ENCODE peak calls at places on chromosome 5, in six cellular contexts. One of them, this sample, is unnamed.

GRCh38 chr5:76579166-76579765 is 43.9 kb downstream of the F2RL2 start:
- DNase-seq in fibroblast of lung: peak; percentile 26
- DNase-seq in H1: no peak
- DNase-seq in SK-N-SH: no peak
- DNase-seq in mesendoderm: no peak
- DNase-seq in mammary epithelial cell: peak; percentile 76
- DNase-seq in this sample: no peak

GRCh38 chr5:9869616-9870288 is 239.6 kb upstream of the TAS2R1 start:
- DNase-seq in fibroblast of lung: peak; percentile 56
- DNase-seq in H1: no peak
- DNase-seq in SK-N-SH: no peak
- DNase-seq in mesendoderm: no peak
- DNase-seq in mammary epithelial cell: peak; percentile 77
- DNase-seq in this sample: no peak

GRCh38 chr5:157965040-157965439 is 106.1 kb upstream of the CLINT1 start:
- DNase-seq in fibroblast of lung: no peak
- DNase-seq in H1: no peak
- DNase-seq in SK-N-SH: no peak
- DNase-seq in mesendoderm: peak; percentile 63
- DNase-seq in mammary epithelial cell: no peak
- DNase-seq in this sample: peak; percentile 45

GRCh38 chr5:11912-12311 is 80.1 kb upstream of the PLEKHG4B start:
- DNase-seq in fibroblast of lung: peak; percentile 14
- DNase-seq in H1: no peak
- DNase-seq in SK-N-SH: no peak
- DNase-seq in mesendoderm: peak; percentile 22
- DNase-seq in mammary epithelial cell: no peak
- DNase-seq in this sample: no peak

GRCh38 chr5:116084231-116084630 is 594 bp upstream of the COMMD10 start:
- DNase-seq in fibroblast of lung: peak; percentile 39
- DNase-seq in H1: no peak
- DNase-seq in SK-N-SH: peak; percentile 52
- DNase-seq in mesendoderm: peak; percentile 34
- DNase-seq in mammary epithelial cell: peak; percentile 33
- DNase-seq in this sample: no peak

GRCh38 chr5:40383719-40384651 is 295.7 kb upstream of the PTGER4 start:
- DNase-seq in fibroblast of lung: peak; percentile 58
- DNase-seq in H1: no peak
- DNase-seq in SK-N-SH: no peak
- DNase-seq in mesendoderm: peak; percentile 66
- DNase-seq in mammary epithelial cell: peak; percentile 69
- DNase-seq in this sample: no peak

GRCh38 chr5:180802325-180803180 is at the start of gene MGAT1:
- DNase-seq in fibroblast of lung: peak; percentile 88
- DNase-seq in H1: peak; percentile 90
- DNase-seq in SK-N-SH: peak; percentile 98
- DNase-seq in mesendoderm: peak; percentile 77
- DNase-seq in mammary epithelial cell: peak; percentile 66
- DNase-seq in this sample: peak; percentile 91

GRCh38 chr5:14011089-14012004 is 66.9 kb upstream of the DNAH5 start:
- DNase-seq in fibroblast of lung: peak; percentile 87
- DNase-seq in H1: peak; percentile 94
- DNase-seq in SK-N-SH: peak; percentile 93
- DNase-seq in mesendoderm: peak; percentile 97
- DNase-seq in mammary epithelial cell: peak; percentile 90
- DNase-seq in this sample: peak; percentile 97

GRCh38 chr5:121384359-121384758 is 467.3 kb upstream of the FTMT start:
- DNase-seq in fibroblast of lung: no peak
- DNase-seq in H1: no peak
- DNase-seq in SK-N-SH: no peak
- DNase-seq in mesendoderm: peak; percentile 7
- DNase-seq in mammary epithelial cell: no peak
- DNase-seq in this sample: peak; percentile 63

GRCh38 chr5:179404321-179405053 is 59.2 kb upstream of the ADAMTS2 start:
- DNase-seq in fibroblast of lung: peak; percentile 52
- DNase-seq in H1: peak; percentile 29
- DNase-seq in SK-N-SH: peak; percentile 62
- DNase-seq in mesendoderm: no peak
- DNase-seq in mammary epithelial cell: no peak
- DNase-seq in this sample: peak; percentile 33

GRCh38 chr5:124812771-124813358 is 66.4 kb upstream of the ZNF608 start:
- DNase-seq in fibroblast of lung: no peak
- DNase-seq in H1: no peak
- DNase-seq in SK-N-SH: no peak
- DNase-seq in mesendoderm: no peak
- DNase-seq in mammary epithelial cell: no peak
- DNase-seq in this sample: no peak

GRCh38 chr5:89204766-89205165 is 321.8 kb upstream of the MEF2C start:
- DNase-seq in fibroblast of lung: peak; percentile 40
- DNase-seq in H1: no peak
- DNase-seq in SK-N-SH: no peak
- DNase-seq in mesendoderm: no peak
- DNase-seq in mammary epithelial cell: no peak
- DNase-seq in this sample: no peak

GRCh38 chr5:123047706-123048105 is 11.2 kb upstream of the PPIC start:
- DNase-seq in fibroblast of lung: peak; percentile 63
- DNase-seq in H1: no peak
- DNase-seq in SK-N-SH: no peak
- DNase-seq in mesendoderm: no peak
- DNase-seq in mammary epithelial cell: no peak
- DNase-seq in this sample: no peak

GRCh38 chr5:61052870-61053269 is 107.9 kb downstream of the NDUFAF2 start:
- DNase-seq in fibroblast of lung: peak; percentile 84
- DNase-seq in H1: no peak
- DNase-seq in SK-N-SH: no peak
- DNase-seq in mesendoderm: peak; percentile 74
- DNase-seq in mammary epithelial cell: peak; percentile 93
- DNase-seq in this sample: no peak

GRCh38 chr5:139468421-139468931 is 2.3 kb upstream of the SMIM33 start:
- DNase-seq in fibroblast of lung: no peak
- DNase-seq in H1: no peak
- DNase-seq in SK-N-SH: no peak
- DNase-seq in mesendoderm: peak; percentile 64
- DNase-seq in mammary epithelial cell: no peak
- DNase-seq in this sample: peak; percentile 84

GRCh38 chr5:95555553-95555952 is 652 bp downstream of the ARSK start:
- DNase-seq in fibroblast of lung: no peak
- DNase-seq in H1: no peak
- DNase-seq in SK-N-SH: no peak
- DNase-seq in mesendoderm: no peak
- DNase-seq in mammary epithelial cell: no peak
- DNase-seq in this sample: no peak

GRCh38 chr5:102772273-102772672 is 17.2 kb downstream of the PAM start:
- DNase-seq in fibroblast of lung: no peak
- DNase-seq in H1: no peak
- DNase-seq in SK-N-SH: no peak
- DNase-seq in mesendoderm: no peak
- DNase-seq in mammary epithelial cell: no peak
- DNase-seq in this sample: no peak

GRCh38 chr5:180649297-180650039 is at the start of gene FLT4:
- DNase-seq in fibroblast of lung: no peak
- DNase-seq in H1: peak; percentile 74
- DNase-seq in SK-N-SH: peak; percentile 54
- DNase-seq in mesendoderm: no peak
- DNase-seq in mammary epithelial cell: no peak
- DNase-seq in this sample: peak; percentile 69

GRCh38 chr5:61334224-61335196 is 2.5 kb downstream of the ZSWIM6 start:
- DNase-seq in fibroblast of lung: peak; percentile 70
- DNase-seq in H1: no peak
- DNase-seq in SK-N-SH: peak; percentile 27
- DNase-seq in mesendoderm: peak; percentile 73
- DNase-seq in mammary epithelial cell: no peak
- DNase-seq in this sample: peak; percentile 48

GRCh38 chr5:96562614-96563013 is 99.6 kb upstream of the CAST start:
- DNase-seq in fibroblast of lung: no peak
- DNase-seq in H1: no peak
- DNase-seq in SK-N-SH: no peak
- DNase-seq in mesendoderm: no peak
- DNase-seq in mammary epithelial cell: no peak
- DNase-seq in this sample: no peak

GRCh38 chr5:43396762-43397304 is 15.4 kb downstream of the CCL28 start:
- DNase-seq in fibroblast of lung: peak; percentile 30
- DNase-seq in H1: no peak
- DNase-seq in SK-N-SH: peak; percentile 53
- DNase-seq in mesendoderm: no peak
- DNase-seq in mammary epithelial cell: peak; percentile 60
- DNase-seq in this sample: no peak

DNA sequence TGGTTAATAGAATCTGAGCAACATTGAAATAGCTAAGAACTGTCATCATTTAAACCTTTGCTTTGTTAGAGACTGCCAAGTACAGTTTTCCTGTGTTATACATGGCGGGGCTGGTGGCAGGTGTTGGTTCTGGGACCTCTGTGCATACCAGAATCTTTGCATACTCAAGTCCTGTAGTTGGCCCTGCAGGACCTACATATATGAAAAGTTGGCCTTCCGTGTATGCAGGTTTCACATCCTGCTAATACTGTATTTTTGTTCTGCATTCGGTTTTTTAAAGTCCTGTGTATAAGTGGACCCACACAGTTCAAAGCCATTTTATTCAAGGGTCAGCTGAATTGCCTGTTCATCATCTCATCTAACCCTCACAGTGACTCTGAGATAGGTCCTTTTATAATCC is 36.4 kb downstream of the LARP1 start:
- DNase-seq in fibroblast of lung: no peak
- DNase-seq in H1: no peak
- DNase-seq in SK-N-SH: no peak
- DNase-seq in mesendoderm: no peak
- DNase-seq in mammary epithelial cell: no peak
- DNase-seq in this sample: no peak
- H3K9ac ChIP-seq in fibroblast of lung: no peak overlapping the region
- H3K9ac ChIP-seq in H1: no peak overlapping the region
- H3K9ac ChIP-seq in SK-N-SH: no peak overlapping the region
- H3K9ac ChIP-seq in mesendoderm: no peak overlapping the region
- H3K9ac ChIP-seq in mammary epithelial cell: no peak overlapping the region
- H3K9ac ChIP-seq in this sample: no peak overlapping the region

DNA sequence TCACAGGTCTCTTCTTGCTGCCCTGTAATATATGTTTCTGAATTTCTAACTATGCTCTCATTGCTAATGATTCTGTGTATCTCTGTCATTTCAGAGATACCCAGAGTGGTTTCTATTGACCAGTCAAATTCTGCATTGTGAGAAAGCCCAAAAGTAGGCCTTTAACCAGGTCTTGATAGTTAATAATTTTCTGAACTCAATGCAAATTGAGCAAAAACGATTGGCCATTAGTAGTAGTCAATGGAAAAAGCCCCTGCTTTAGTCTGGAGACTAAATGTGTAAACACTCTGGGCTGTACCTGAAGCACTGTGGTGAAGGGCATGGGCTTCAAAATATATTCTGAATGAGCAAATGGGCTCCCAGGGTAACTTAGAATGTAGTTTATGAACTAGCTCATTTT is 307.6 kb downstream of the ARL15 start:
- DNase-seq in fibroblast of lung: no peak
- DNase-seq in H1: no peak
- DNase-seq in SK-N-SH: no peak
- DNase-seq in mesendoderm: no peak
- DNase-seq in mammary epithelial cell: no peak
- DNase-seq in this sample: no peak
- H3K4me3 ChIP-seq in fibroblast of lung: no peak overlapping the region
- H3K4me3 ChIP-seq in H1: no peak overlapping the region
- H3K4me3 ChIP-seq in SK-N-SH: no peak overlapping the region
- H3K4me3 ChIP-seq in mesendoderm: no peak overlapping the region
- H3K4me3 ChIP-seq in mammary epithelial cell: no peak overlapping the region
- H3K4me3 ChIP-seq in this sample: no peak overlapping the region

DNA sequence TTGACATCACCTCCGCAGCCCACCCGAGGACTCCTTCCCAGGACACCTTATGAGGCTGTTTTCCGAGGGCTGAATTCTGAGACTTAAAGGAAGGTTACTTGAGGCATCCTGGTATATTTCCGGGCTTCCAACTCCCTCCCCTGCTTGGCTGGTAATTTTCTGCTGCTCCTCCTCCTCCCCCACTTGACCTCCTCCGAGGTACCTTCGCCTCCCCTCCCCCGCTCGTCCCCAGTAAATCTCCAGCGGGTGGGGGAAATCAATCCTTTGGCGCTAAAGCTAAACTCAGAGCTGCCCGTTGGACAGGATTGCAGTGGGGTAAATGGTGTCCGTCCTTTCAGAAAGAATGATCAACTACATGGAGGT is 4.9 kb upstream of the ISL1 start:
- DNase-seq in fibroblast of lung: no peak
- DNase-seq in H1: no peak
- DNase-seq in SK-N-SH: peak; percentile 58
- DNase-seq in mesendoderm: peak; percentile 76
- DNase-seq in mammary epithelial cell: no peak
- DNase-seq in this sample: peak; percentile 78
- H3K27me3 ChIP-seq in fibroblast of lung: peaks cover 17% of the 10 kb centered on the region
- H3K27me3 ChIP-seq in H1: peaks cover 83% of the 10 kb centered on the region
- H3K27me3 ChIP-seq in SK-N-SH: no peaks in the 10 kb centered on the region
- H3K27me3 ChIP-seq in mesendoderm: peaks cover 16% of the 10 kb centered on the region
- H3K27me3 ChIP-seq in mammary epithelial cell: peaks cover 44% of the 10 kb centered on the region
- H3K27me3 ChIP-seq in this sample: peaks cover 95% of the 10 kb centered on the region

DNA sequence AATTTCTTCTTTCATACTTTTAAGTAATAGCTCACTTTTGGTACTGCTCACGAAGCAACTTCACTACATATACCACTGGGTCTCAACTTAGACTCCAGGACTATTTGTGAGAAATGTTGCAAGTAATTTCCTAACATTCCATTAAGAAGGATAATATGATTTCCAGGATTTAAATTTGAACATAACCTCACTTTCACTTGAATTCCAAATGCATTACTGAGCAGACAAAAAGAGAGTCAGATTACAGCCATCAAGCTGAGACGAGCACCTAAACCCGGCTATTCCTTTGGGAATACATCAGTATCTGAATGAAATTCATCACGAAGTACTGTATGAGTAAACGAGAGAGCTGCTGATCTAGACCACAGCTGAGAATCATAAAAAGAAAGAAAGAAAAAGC is 47.3 kb downstream of the LIFR start:
- DNase-seq in fibroblast of lung: peak; percentile 76
- DNase-seq in H1: no peak
- DNase-seq in SK-N-SH: no peak
- DNase-seq in mesendoderm: no peak
- DNase-seq in mammary epithelial cell: peak; percentile 17
- DNase-seq in this sample: no peak
- H3K9ac ChIP-seq in fibroblast of lung: no peak overlapping the region
- H3K9ac ChIP-seq in H1: no peak overlapping the region
- H3K9ac ChIP-seq in SK-N-SH: peak overlapping the region; percentile 1
- H3K9ac ChIP-seq in mesendoderm: no peak overlapping the region
- H3K9ac ChIP-seq in mammary epithelial cell: no peak overlapping the region
- H3K9ac ChIP-seq in this sample: no peak overlapping the region

GRCh38 chr5:52177193-52177592 is 610.5 kb upstream of the ITGA1 start:
- DNase-seq in fibroblast of lung: no peak
- DNase-seq in H1: no peak
- DNase-seq in SK-N-SH: peak; percentile 3
- DNase-seq in mesendoderm: no peak
- DNase-seq in mammary epithelial cell: no peak
- DNase-seq in this sample: no peak

DNA sequence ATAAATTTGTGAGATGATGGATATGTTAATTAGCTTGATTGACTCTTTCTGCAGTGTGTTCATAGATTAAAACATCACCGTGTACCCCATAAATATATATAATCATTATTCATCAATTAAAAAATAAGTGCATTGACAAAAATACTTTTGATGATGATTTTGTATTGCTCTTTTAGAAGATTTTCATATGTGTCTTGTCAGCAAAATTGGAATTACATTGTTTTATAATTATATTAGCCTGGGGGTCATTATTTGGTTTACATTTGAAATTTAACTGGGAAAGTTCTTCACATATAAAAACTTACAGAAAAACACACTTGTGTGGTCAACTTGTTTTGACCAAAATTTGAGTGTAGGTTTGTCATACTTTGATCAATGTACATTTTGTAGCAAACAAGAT is 614.6 kb upstream of the ITGA1 start:
- DNase-seq in fibroblast of lung: no peak
- DNase-seq in H1: no peak
- DNase-seq in SK-N-SH: no peak
- DNase-seq in mesendoderm: no peak
- DNase-seq in mammary epithelial cell: no peak
- DNase-seq in this sample: no peak
- H3K4me3 ChIP-seq in fibroblast of lung: no peak overlapping the region
- H3K4me3 ChIP-seq in H1: no peak overlapping the region
- H3K4me3 ChIP-seq in SK-N-SH: no peak overlapping the region
- H3K4me3 ChIP-seq in mesendoderm: no peak overlapping the region
- H3K4me3 ChIP-seq in mammary epithelial cell: no peak overlapping the region
- H3K4me3 ChIP-seq in this sample: no peak overlapping the region